ENCODE peak calls at places on chromosome 3, in five cellular contexts. One of them, this sample, is unnamed.

GRCh38 chr3:33940149-33940548 is 141.7 kb downstream of the PDCD6IP start:
- DNase-seq in endothelial cell of umbilical vein: no peak
- DNase-seq in NB4: no peak
- DNase-seq in A549: no peak
- DNase-seq in GM12878: no peak
- DNase-seq in this sample: no peak

GRCh38 chr3:186162221-186162620 is 53.3 kb upstream of the ETV5 start:
- DNase-seq in NB4: peak
- DNase-seq in A549: no peak
- DNase-seq in endothelial cell of umbilical vein: no peak
- DNase-seq in GM12878: no peak
- DNase-seq in this sample: no peak

GRCh38 chr3:57278237-57278636 is 14.2 kb downstream of the ASB14 start:
- DNase-seq in A549: no peak
- DNase-seq in endothelial cell of umbilical vein: no peak
- DNase-seq in NB4: no peak
- DNase-seq in GM12878: no peak
- DNase-seq in this sample: peak

GRCh38 chr3:101868534-101869464 is 19.5 kb downstream of the NFKBIZ start:
- DNase-seq in GM12878: no peak
- DNase-seq in A549: peak
- DNase-seq in endothelial cell of umbilical vein: peak
- DNase-seq in NB4: no peak
- DNase-seq in this sample: no peak

GRCh38 chr3:111776844-111777483 is 82.1 kb upstream of the PHLDB2 start:
- DNase-seq in GM12878: no peak
- DNase-seq in A549: no peak
- DNase-seq in endothelial cell of umbilical vein: no peak
- DNase-seq in NB4: no peak
- DNase-seq in this sample: no peak

GRCh38 chr3:172607305-172608121 is 84.3 kb upstream of the TNFSF10 start:
- DNase-seq in A549: no peak
- DNase-seq in endothelial cell of umbilical vein: peak
- DNase-seq in GM12878: no peak
- DNase-seq in NB4: no peak
- DNase-seq in this sample: no peak

GRCh38 chr3:187291001-187291511 is 481 bp downstream of the MASP1 start:
- DNase-seq in A549: no peak
- DNase-seq in GM12878: no peak
- DNase-seq in NB4: no peak
- DNase-seq in endothelial cell of umbilical vein: no peak
- DNase-seq in this sample: no peak

GRCh38 chr3:172174396-172175253 is 135.2 kb downstream of the FNDC3B start:
- DNase-seq in NB4: no peak
- DNase-seq in A549: no peak
- DNase-seq in endothelial cell of umbilical vein: no peak
- DNase-seq in GM12878: no peak
- DNase-seq in this sample: no peak

GRCh38 chr3:64242435-64242834 is 17.2 kb upstream of the PRICKLE2 start:
- DNase-seq in endothelial cell of umbilical vein: no peak
- DNase-seq in NB4: no peak
- DNase-seq in A549: no peak
- DNase-seq in GM12878: no peak
- DNase-seq in this sample: peak

GRCh38 chr3:13880811-13881156 is 913 bp upstream of the WNT7A start:
- DNase-seq in A549: no peak
- DNase-seq in endothelial cell of umbilical vein: no peak
- DNase-seq in NB4: no peak
- DNase-seq in GM12878: no peak
- DNase-seq in this sample: no peak

GRCh38 chr3:11560746-11561145 is 83.0 kb downstream of the VGLL4 start:
- DNase-seq in A549: no peak
- DNase-seq in GM12878: no peak
- DNase-seq in NB4: no peak
- DNase-seq in endothelial cell of umbilical vein: no peak
- DNase-seq in this sample: no peak

GRCh38 chr3:57557088-57557537 is 1.0 kb downstream of the PDE12 start:
- DNase-seq in NB4: peak
- DNase-seq in GM12878: no peak
- DNase-seq in A549: peak
- DNase-seq in endothelial cell of umbilical vein: peak
- DNase-seq in this sample: peak

GRCh38 chr3:126345641-126346460 is 11.4 kb downstream of the KLF15 start:
- DNase-seq in GM12878: no peak
- DNase-seq in A549: no peak
- DNase-seq in endothelial cell of umbilical vein: no peak
- DNase-seq in NB4: no peak
- DNase-seq in this sample: no peak

GRCh38 chr3:59654953-59655430 is 605.2 kb upstream of the CFAP20DC start:
- DNase-seq in A549: no peak
- DNase-seq in NB4: no peak
- DNase-seq in GM12878: no peak
- DNase-seq in endothelial cell of umbilical vein: no peak
- DNase-seq in this sample: no peak

GRCh38 chr3:64422932-64423331 is 197.7 kb upstream of the PRICKLE2 start:
- DNase-seq in NB4: no peak
- DNase-seq in GM12878: no peak
- DNase-seq in A549: no peak
- DNase-seq in endothelial cell of umbilical vein: no peak
- DNase-seq in this sample: no peak

GRCh38 chr3:150371741-150372254 is 36.3 kb upstream of the TSC22D2 start:
- DNase-seq in endothelial cell of umbilical vein: peak
- DNase-seq in GM12878: no peak
- DNase-seq in NB4: no peak
- DNase-seq in A549: peak
- DNase-seq in this sample: peak

GRCh38 chr3:15390460-15390859 is 36.9 kb downstream of the METTL6 start:
- DNase-seq in endothelial cell of umbilical vein: no peak
- DNase-seq in A549: no peak
- DNase-seq in GM12878: no peak
- DNase-seq in NB4: no peak
- DNase-seq in this sample: no peak

GRCh38 chr3:161333696-161334095 is 37.6 kb downstream of the SPTSSB start:
- DNase-seq in GM12878: no peak
- DNase-seq in NB4: peak
- DNase-seq in A549: no peak
- DNase-seq in endothelial cell of umbilical vein: no peak
- DNase-seq in this sample: no peak

GRCh38 chr3:191568206-191568605 is 107.2 kb downstream of the PYDC2 start:
- DNase-seq in A549: no peak
- DNase-seq in endothelial cell of umbilical vein: no peak
- DNase-seq in NB4: no peak
- DNase-seq in GM12878: no peak
- DNase-seq in this sample: no peak

GRCh38 chr3:101852315-101852714 is 3.0 kb downstream of the NFKBIZ start:
- DNase-seq in endothelial cell of umbilical vein: no peak
- DNase-seq in GM12878: no peak
- DNase-seq in NB4: no peak
- DNase-seq in A549: no peak
- DNase-seq in this sample: no peak

GRCh38 chr3:135271562-135272290 is 476.7 kb downstream of the EPHB1 start:
- DNase-seq in endothelial cell of umbilical vein: no peak
- DNase-seq in NB4: no peak
- DNase-seq in GM12878: no peak
- DNase-seq in A549: no peak
- DNase-seq in this sample: no peak

DNA sequence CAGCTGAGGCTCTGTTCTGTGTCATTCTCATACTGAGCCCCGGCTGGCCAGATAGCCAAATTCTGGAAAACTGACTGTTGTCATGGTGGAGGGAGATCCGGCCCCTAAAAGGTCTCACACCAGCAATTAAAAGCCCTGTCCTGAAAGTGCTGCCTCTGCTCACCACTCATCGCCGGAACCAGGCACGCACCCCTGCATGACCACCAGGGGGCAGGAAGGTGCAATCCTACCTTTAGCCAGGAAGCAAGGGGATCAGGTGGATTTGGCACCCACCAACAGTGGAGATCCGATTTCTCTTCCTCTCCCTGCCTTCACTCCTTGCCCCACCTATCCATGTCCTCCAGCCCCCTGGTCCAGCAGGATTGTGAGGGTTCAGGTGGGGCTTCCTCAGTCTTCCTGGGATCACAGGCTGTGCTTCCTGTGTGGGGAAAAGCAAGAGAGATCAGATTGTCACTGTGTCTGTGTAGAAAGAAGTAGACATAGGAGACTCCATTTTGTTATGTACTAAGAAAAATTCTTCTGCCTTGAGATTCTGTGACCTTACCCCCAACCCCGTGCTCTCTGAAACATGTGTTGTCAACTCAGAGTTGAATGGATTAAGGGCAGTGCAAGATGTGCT is 16.1 kb upstream of the CACNA2D2 start:
- DNase-seq in NB4: peak
- DNase-seq in A549: peak
- DNase-seq in GM12878: no peak
- DNase-seq in endothelial cell of umbilical vein: peak
- DNase-seq in this sample: peak
- TF ChIP-seq MYC in NB4: no peak
- TF ChIP-seq MYC in A549: no peak
- TF ChIP-seq MYC in GM12878: no peak
- TF ChIP-seq MYC in endothelial cell of umbilical vein: no peak
- TF ChIP-seq MYC in this sample: no peak

GRCh38 chr3:31974454-31974853 is 6.6 kb downstream of the OSBPL10 start:
- DNase-seq in GM12878: no peak
- DNase-seq in endothelial cell of umbilical vein: no peak
- DNase-seq in A549: no peak
- DNase-seq in NB4: no peak
- DNase-seq in this sample: peak
- TF ChIP-seq MYC in GM12878: no peak
- TF ChIP-seq MYC in endothelial cell of umbilical vein: no peak
- TF ChIP-seq MYC in A549: no peak
- TF ChIP-seq MYC in NB4: no peak
- TF ChIP-seq MYC in this sample: no peak

DNA sequence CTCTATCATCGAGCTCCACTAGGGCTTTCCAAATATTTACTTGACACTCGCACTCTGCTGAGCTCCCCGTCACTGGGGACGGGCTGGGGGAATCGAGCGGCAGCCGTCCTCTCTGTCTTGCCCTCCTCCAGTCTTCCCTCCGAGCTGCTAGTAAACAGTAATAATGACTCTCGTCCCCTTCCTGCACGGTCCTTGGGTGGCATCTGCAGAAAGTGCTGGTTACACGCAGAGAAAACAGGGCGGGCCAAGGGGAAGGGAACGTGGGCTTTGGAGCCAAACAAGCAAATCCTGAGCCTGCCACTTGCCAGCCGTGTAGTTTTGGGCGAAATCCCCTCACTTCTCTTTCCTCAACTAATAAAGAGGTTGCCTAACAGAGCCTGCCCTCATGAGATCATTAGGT is 96.6 kb downstream of the LRIG1 start:
- DNase-seq in endothelial cell of umbilical vein: no peak
- DNase-seq in A549: no peak
- DNase-seq in GM12878: no peak
- DNase-seq in NB4: no peak
- DNase-seq in this sample: no peak
- TF ChIP-seq MYC in endothelial cell of umbilical vein: no peak
- TF ChIP-seq MYC in A549: no peak
- TF ChIP-seq MYC in GM12878: no peak
- TF ChIP-seq MYC in NB4: no peak
- TF ChIP-seq MYC in this sample: no peak

DNA sequence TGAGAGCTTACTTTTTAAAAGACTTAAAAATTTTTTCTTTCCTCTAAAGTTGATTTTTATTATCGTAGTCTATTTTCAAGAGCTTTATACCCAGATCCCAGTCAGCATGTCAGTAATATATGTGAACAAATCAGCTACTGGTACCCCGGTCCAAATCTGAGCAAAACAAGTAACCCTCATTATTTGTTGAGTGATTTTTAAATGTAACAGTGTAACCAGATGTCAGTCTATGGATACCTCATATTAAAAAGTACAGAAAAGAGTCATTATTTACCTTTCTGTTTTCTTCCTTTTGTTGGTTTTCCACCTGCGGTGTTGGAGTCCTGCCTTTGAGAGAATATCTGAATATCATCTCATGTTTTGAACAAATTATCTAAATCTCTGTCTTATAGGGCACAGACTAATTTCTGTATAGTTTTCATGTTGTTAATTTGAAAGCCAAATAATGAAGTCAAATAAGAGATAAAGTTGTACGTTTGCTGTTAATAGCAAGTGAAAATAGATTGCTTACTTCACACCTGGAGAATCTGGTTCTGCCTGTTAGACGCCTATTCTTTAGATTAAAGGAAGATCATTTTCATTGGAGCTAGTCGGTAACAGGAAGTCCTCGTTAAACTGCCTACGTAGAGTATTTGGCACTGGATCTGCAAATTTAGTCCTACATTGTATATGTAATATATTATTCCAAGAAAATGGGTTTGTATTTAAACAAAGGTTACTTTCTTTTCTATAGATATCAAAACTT is at the start of gene STX19:
- DNase-seq in GM12878: no peak
- DNase-seq in endothelial cell of umbilical vein: no peak
- DNase-seq in NB4: no peak
- DNase-seq in A549: no peak
- DNase-seq in this sample: no peak
- TF ChIP-seq MYC in GM12878: no peak
- TF ChIP-seq MYC in endothelial cell of umbilical vein: no peak
- TF ChIP-seq MYC in NB4: no peak
- TF ChIP-seq MYC in A549: no peak
- TF ChIP-seq MYC in this sample: no peak

GRCh38 chr3:153043729-153044314 is 118.2 kb upstream of the RAP2B start:
- DNase-seq in A549: no peak
- DNase-seq in endothelial cell of umbilical vein: peak
- DNase-seq in GM12878: no peak
- DNase-seq in NB4: no peak
- DNase-seq in this sample: no peak
- TF ChIP-seq MYC in A549: no peak
- TF ChIP-seq MYC in endothelial cell of umbilical vein: no peak
- TF ChIP-seq MYC in GM12878: no peak
- TF ChIP-seq MYC in NB4: no peak
- TF ChIP-seq MYC in this sample: no peak

GRCh38 chr3:184549793-184550585 is 11.6 kb upstream of the EPHB3 start:
- DNase-seq in endothelial cell of umbilical vein: no peak
- DNase-seq in GM12878: no peak
- DNase-seq in NB4: no peak
- DNase-seq in A549: no peak
- DNase-seq in this sample: no peak
- TF ChIP-seq MYC in endothelial cell of umbilical vein: no peak
- TF ChIP-seq MYC in GM12878: no peak
- TF ChIP-seq MYC in NB4: no peak
- TF ChIP-seq MYC in A549: no peak
- TF ChIP-seq MYC in this sample: no peak

This sample was measured in HepG2.